ENCODE peak calls at places on chromosomes 13 and 19, in four cellular contexts. I, G, M and Q are unnamed samples.

GRCh38 chr13:114315074-114315785 is 927 bp downstream of the CHAMP1 start:
- DNase-seq in I (no peak), G (no peak), M (no peak), Q (no peak)

GRCh38 chr19:14050512-14050911 is 11.4 kb downstream of the PALM3 start:
- DNase-seq in I (no peak), G (no peak), M (no peak), Q (no peak)

GRCh38 chr19:2239771-2240770 is 3.4 kb downstream of the SF3A2 start:
- DNase-seq in I (no peak), G (no peak), M (no peak), Q (no peak)

GRCh38 chr13:66689628-66690027 is 540.5 kb downstream of the PCDH9 start:
- DNase-seq in I (no peak), G (no peak), M (no peak), Q (no peak)

GRCh38 chr19:13784731-13785452 is 10.4 kb upstream of the ZSWIM4 start:
- DNase-seq in I (peak; percentile 79), G (peak; percentile 85), M (peak; percentile 47), Q (peak; percentile 78)

GRCh38 chr19:19447536-19448237 is 42.2 kb downstream of the GATAD2A start:
- DNase-seq in I (no peak), G (no peak), M (no peak), Q (no peak)

GRCh38 chr13:25528266-25528665 is 156.5 kb downstream of the ATP8A2 start:
- DNase-seq in I (no peak), G (no peak), M (no peak), Q (no peak)

GRCh38 chr19:54420383-54421168 is 5.3 kb downstream of the TTYH1 start:
- DNase-seq in I (no peak), G (no peak), M (no peak), Q (peak; percentile 41)

GRCh38 chr13:50594276-50594970 is 249.1 kb downstream of the DLEU7 start:
- DNase-seq in I (peak; percentile 40), G (no peak), M (peak; percentile 27), Q (no peak)

GRCh38 chr13:90154311-90154960 is 1193.1 kb upstream of the MIR17HG start:
- DNase-seq in I (no peak), G (no peak), M (no peak), Q (no peak)

GRCh38 chr19:19530423-19530804 is 1.7 kb downstream of the YJEFN3 start:
- DNase-seq in I (no peak), G (no peak), M (no peak), Q (no peak)

GRCh38 chr19:5621945-5622464 is 571 bp downstream of the SAFB2 start:
- DNase-seq in I (peak; percentile 32), G (no peak), M (no peak), Q (peak; percentile 32)

GRCh38 chr13:20197361-20197834 is 4.7 kb upstream of the GJB2 start:
- DNase-seq in I (no peak), G (no peak), M (no peak), Q (no peak)

GRCh38 chr13:44259045-44260042 is 114.3 kb upstream of the SERP2 start:
- DNase-seq in I (peak; percentile 48), G (peak; percentile 41), M (peak; percentile 29), Q (no peak)

GRCh38 chr13:37138917-37139316 is 33.5 kb upstream of the CSNK1A1L start:
- DNase-seq in I (no peak), G (no peak), M (no peak), Q (no peak)

GRCh38 chr13:85798999-85799646 is at the start of gene SLITRK6:
- DNase-seq in I (no peak), G (no peak), M (no peak), Q (no peak)

GRCh38 chr13:34833562-34834182 is 108.4 kb upstream of the NBEA start:
- DNase-seq in I (no peak), G (no peak), M (no peak), Q (no peak)

GRCh38 chr19:39514840-39515550 is at the start of gene SELENOV:
- DNase-seq in I (no peak), G (no peak), M (no peak), Q (no peak)

GRCh38 chr13:111256458-111256857 is 64.0 kb upstream of the TEX29 start:
- DNase-seq in I (no peak), G (no peak), M (no peak), Q (no peak)

GRCh38 chr13:51588406-51588949 is 4.2 kb downstream of the WDFY2 start:
- DNase-seq in I (no peak), G (no peak), M (no peak), Q (no peak)

GRCh38 chr13:101242720-101243119 is 173.6 kb downstream of the NALCN start:
- DNase-seq in I (no peak), G (no peak), M (no peak), Q (no peak)

GRCh38 chr13:39415003-39415402 is 188.0 kb downstream of the LHFPL6 start:
- DNase-seq in I (no peak), G (no peak), M (no peak), Q (no peak)

GRCh38 chr13:39859898-39860297 is 204.4 kb downstream of the COG6 start:
- DNase-seq in I (no peak), G (no peak), M (no peak), Q (no peak)

GRCh38 chr19:54415208-54415900 is at the start of gene TTYH1:
- DNase-seq in I (no peak), G (no peak), M (no peak), Q (no peak)

GRCh38 chr19:19710506-19710905 is 22.4 kb downstream of the ZNF14 start:
- DNase-seq in I (no peak), G (no peak), M (no peak), Q (no peak)

GRCh38 chr19:48271531-48272151 is 1.8 kb downstream of the ZNF114 start:
- DNase-seq in I (peak; percentile 27), G (no peak), M (no peak), Q (no peak)

GRCh38 chr19:14661372-14661924 is 13.2 kb downstream of the ADGRE3 start:
- DNase-seq in I (no peak), G (no peak), M (no peak), Q (no peak)

GRCh38 chr13:49536144-49536873 is 40.6 kb downstream of the PHF11 start:
- DNase-seq in I (no peak), G (no peak), M (no peak), Q (no peak)

GRCh38 chr19:6801397-6802086 is 29.0 kb downstream of the VAV1 start:
- DNase-seq in I (peak; percentile 82), G (peak; percentile 65), M (peak; percentile 65), Q (no peak)

GRCh38 chr19:49355890-49356289 is 6.3 kb downstream of the TEAD2 start:
- DNase-seq in I (no peak), G (no peak), M (no peak), Q (peak; percentile 47)

GRCh38 chr13:75760182-75760981 is 124.3 kb downstream of the LMO7 start:
- DNase-seq in I (peak; percentile 79), G (peak; percentile 85), M (no peak), Q (no peak)

GRCh38 chr13:26619321-26619720 is 61.8 kb downstream of the WASF3 start:
- DNase-seq in I (no peak), G (no peak), M (no peak), Q (no peak)

GRCh38 chr19:18432275-18433038 is 5.5 kb downstream of the ISYNA1 start:
- DNase-seq in I (no peak), G (no peak), M (no peak), Q (no peak)

GRCh38 chr19:11745871-11746270 is 7.1 kb upstream of the ZNF823 start:
- DNase-seq in I (no peak), G (no peak), M (no peak), Q (no peak)

GRCh38 chr13:62502606-62503005 is 1087.0 kb upstream of the PCDH20 start:
- DNase-seq in I (no peak), G (no peak), M (no peak), Q (no peak)

GRCh38 chr19:44050740-44051653 is 839 bp upstream of the ZNF223 start:
- DNase-seq in I (peak; percentile 50), G (peak; percentile 28), M (no peak), Q (peak; percentile 54)

DNA sequence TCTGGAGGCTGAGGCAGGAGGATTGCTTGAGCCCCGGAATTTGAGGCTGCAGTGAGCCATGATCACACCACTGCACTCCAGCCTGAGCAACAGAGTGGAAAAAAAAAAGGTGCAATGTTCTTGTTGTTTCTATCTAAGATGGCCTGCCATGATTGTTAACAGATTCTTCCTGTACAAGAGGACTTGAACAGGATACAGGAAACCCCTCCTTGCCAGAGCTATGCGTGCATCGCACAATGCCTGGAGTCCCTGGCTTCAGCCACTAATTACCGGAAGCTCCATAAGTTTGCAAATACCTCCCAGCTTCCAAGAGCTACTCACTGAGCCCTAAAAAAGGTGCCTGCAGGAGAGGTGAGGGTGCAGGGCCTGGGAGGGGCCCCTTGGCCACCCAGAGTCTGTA is 13.1 kb upstream of the HIF3A start:
- DNase-seq in I (no peak), G (no peak), M (no peak), Q (no peak)
- TF ChIP-seq POLR2AphosphoS5 in I (no peak), G (no peak), M (no peak), Q (no peak)

GRCh38 chr19:3338541-3339181 is 27.7 kb upstream of the NFIC start:
- DNase-seq in I (peak; percentile 89), G (peak; percentile 87), M (peak; percentile 6), Q (peak; percentile 80)
- TF ChIP-seq POLR2A in I (peak; percentile 77), G (no peak), M (no peak), Q (no peak)

DNA sequence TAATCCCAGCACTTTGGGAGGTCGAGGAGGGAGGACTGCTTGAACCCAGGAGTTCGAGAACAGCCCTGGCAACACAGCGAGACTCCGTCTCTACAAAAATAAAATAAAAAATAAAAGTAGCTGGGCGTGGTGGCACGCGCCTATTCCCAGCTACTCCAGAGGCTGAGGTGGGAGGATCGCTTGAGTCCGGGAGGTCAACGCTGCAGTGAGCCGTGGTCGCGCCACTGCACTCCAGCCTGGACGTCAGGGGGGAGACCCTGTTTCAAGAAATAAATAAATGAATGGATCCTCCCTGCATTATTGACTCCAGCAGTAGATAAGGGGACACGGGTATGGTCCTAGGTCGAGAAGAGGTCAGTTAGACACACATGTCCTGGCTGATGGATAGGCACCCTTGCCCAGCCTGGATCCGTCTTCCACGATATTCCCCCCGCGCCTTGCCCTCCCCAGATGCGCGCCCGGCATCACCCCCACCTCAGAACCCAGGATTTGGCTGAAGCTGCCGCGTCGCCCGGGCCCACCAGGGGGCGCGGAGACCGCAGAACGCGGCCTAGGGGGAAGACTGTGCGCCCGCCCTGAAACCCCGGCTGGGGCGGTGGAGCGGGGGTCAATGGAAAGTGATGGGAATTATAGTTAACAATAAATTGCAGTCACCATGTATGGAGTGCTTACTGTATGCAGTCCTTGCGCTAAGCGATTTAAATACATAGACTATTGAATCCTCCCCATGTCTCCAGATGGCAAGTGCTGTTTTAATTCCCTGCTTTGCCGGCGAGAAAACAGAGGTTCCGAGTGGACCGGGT is 2.1 kb upstream of the HOOK2 start:
- DNase-seq in I (peak; percentile 87), G (peak; percentile 81), M (peak; percentile 80), Q (peak; percentile 71)
- TF ChIP-seq POLR2AphosphoS5 in I (peak; percentile 19), G (peak; percentile 52), M (no peak), Q (peak; percentile 74)

GRCh38 chr13:112687836-112688559 is 1.8 kb upstream of the ATP11A start:
- DNase-seq in I (no peak), G (peak; percentile 17), M (no peak), Q (no peak)

GRCh38 chr13:112692104-112692503 is 2.3 kb downstream of the ATP11A start:
- DNase-seq in I (no peak), G (peak; percentile 16), M (no peak), Q (no peak)

GRCh38 chr13:112688560-112689497 is 1.0 kb upstream of the ATP11A start:
- DNase-seq in I (peak; percentile 29), G (peak; percentile 40), M (no peak), Q (no peak)

GRCh38 chr13:112690242-112690943 is 555 bp downstream of the ATP11A start:
- DNase-seq in I (peak; percentile 38), G (peak; percentile 46), M (no peak), Q (no peak)

GRCh38 chr13:112689498-112690241 is at the start of gene ATP11A:
- DNase-seq in I (peak; percentile 91), G (peak; percentile 92), M (peak; percentile 91), Q (peak; percentile 89)
- TF ChIP-seq POLR2A in I (peak; percentile 46), G (no peak), M (peak; percentile 81), Q (no peak)